ENCODE peak calls at places on chromosome 17, in five cellular contexts. N is effector CD8-positive, alpha-beta T cell; P is effector CD4-positive, alpha-beta T cell; T is GM10248; G is HCT116. M is an unnamed sample.

GRCh38 chr17:81466564-81467472 is 45.8 kb downstream of the ACTG1 start:
- DNase-seq in N (no peak), P (no peak), T (no peak), G (no peak), M (no peak)

GRCh38 chr17:69819316-69820087 is 255.5 kb upstream of the KCNJ16 start:
- DNase-seq in N (no peak), P (no peak), T (no peak), G (no peak), M (peak; percentile 3)

GRCh38 chr17:83109793-83110645 is 30.6 kb downstream of the METRNL start:
- DNase-seq in N (no peak), P (no peak), T (no peak), G (peak; percentile 76), M (peak; percentile 98)

GRCh38 chr17:56594528-56595418 is 1.3 kb downstream of the NOG start:
- DNase-seq in N (peak; percentile 18), P (no peak), T (peak; percentile 39), G (no peak), M (peak; percentile 2)

GRCh38 chr17:3983945-3984484 is 19.8 kb upstream of the ATP2A3 start:
- DNase-seq in N (no peak), P (no peak), T (no peak), G (no peak), M (peak; percentile 87)

GRCh38 chr17:28724500-28725165 is 1.4 kb downstream of the TLCD1 start:
- DNase-seq in N (no peak), P (no peak), T (no peak), G (no peak), M (no peak)

GRCh38 chr17:65522751-65523404 is 38.6 kb downstream of the AXIN2 start:
- DNase-seq in N (no peak), P (no peak), T (no peak), G (no peak), M (no peak)

GRCh38 chr17:40645932-40646331 is 1.7 kb downstream of the SMARCE1 start:
- DNase-seq in N (no peak), P (no peak), T (no peak), G (no peak), M (no peak)

GRCh38 chr17:66715745-66716156 is 119.2 kb upstream of the CACNG5 start:
- DNase-seq in N (no peak), P (no peak), T (peak; percentile 70), G (peak; percentile 64), M (peak; percentile 75)

GRCh38 chr17:82230627-82231311 is 1.9 kb downstream of the SLC16A3 start:
- DNase-seq in N (peak; percentile 45), P (peak; percentile 43), T (peak; percentile 86), G (no peak), M (peak; percentile 89)

GRCh38 chr17:56269998-56270397 is 116.7 kb downstream of the ANKFN1 start:
- DNase-seq in N (no peak), P (no peak), T (no peak), G (no peak), M (no peak)

GRCh38 chr17:10197721-10198508 is 491 bp downstream of the GAS7 start:
- DNase-seq in N (no peak), P (no peak), T (no peak), G (no peak), M (no peak)

GRCh38 chr17:4806420-4806769 is 557 bp upstream of the PLD2 start:
- DNase-seq in N (no peak), P (no peak), T (no peak), G (no peak), M (no peak)

GRCh38 chr17:43832976-43833829 is at the start of gene MPP3:
- DNase-seq in N (peak; percentile 23), P (peak; percentile 24), T (peak; percentile 40), G (no peak), M (peak; percentile 75)

GRCh38 chr17:77349976-77350830 is 209.4 kb downstream of the SEC14L1 start:
- DNase-seq in N (no peak), P (no peak), T (peak; percentile 9), G (no peak), M (peak; percentile 89)

GRCh38 chr17:78368348-78368747 is 8.5 kb upstream of the SOCS3 start:
- DNase-seq in N (no peak), P (no peak), T (no peak), G (no peak), M (no peak)

GRCh38 chr17:68794636-68795503 is 160.3 kb downstream of the ABCA8 start:
- DNase-seq in N (no peak), P (no peak), T (peak; percentile 19), G (no peak), M (peak; percentile 75)

GRCh38 chr17:16941643-16942042 is 30.3 kb downstream of the TNFRSF13B start:
- DNase-seq in N (no peak), P (no peak), T (no peak), G (no peak), M (no peak)

GRCh38 chr17:41718287-41718645 is 6.1 kb downstream of the GAST start:
- DNase-seq in N (no peak), P (no peak), T (no peak), G (no peak), M (no peak)

M was measured in cardiac fibroblast.